ENCODE peak calls at places on chromosomes 2 and 18, in ten cellular contexts. W is HFFc6; S is activated CD8-positive, alpha-beta memory T cell treated with anti-CD3 and anti-CD28 coated beads, Interleukin-2, amount 10 ng/mL, durations not matched to agents 7 days and 5 days; Y is NCI-H2029; C is posterior vena cava; D is stimulated activated CD4-positive, alpha-beta T cell treated with anti-CD3 and anti-CD28 coated beads, Interleukin-2, amount 100 ng/mL, for 48 hours; I is endodermal cell; N is GF-D8; K is activated naive CD4-positive, alpha-beta T cell; J is lower lobe of right lung. P is an unnamed sample.

GRCh38 chr18:6781179-6781714 is 51.7 kb downstream of the ARHGAP28 start:
- DNase-seq in W (no peak), S (no peak), Y (no peak), C (no peak), D (no peak), I (peak; percentile 66), N (no peak), K (no peak), J (no peak), P (peak; percentile 67)

GRCh38 chr2:122799391-122799790 is 1043.9 kb downstream of the TSN start:
- DNase-seq in W (no peak), S (no peak), Y (no peak), C (no peak), D (no peak), I (no peak), N (no peak), K (no peak), J (no peak), P (no peak)

GRCh38 chr2:160390544-160391258 is 102.9 kb downstream of the RBMS1 start:
- DNase-seq in W (peak; percentile 81), S (no peak), Y (no peak), C (no peak), D (no peak), I (no peak), N (no peak), K (no peak), J (no peak), P (no peak)

GRCh38 chr2:202104286-202104870 is 31.3 kb downstream of the KIAA2012 start:
- DNase-seq in W (peak; percentile 65), S (peak; percentile 59), Y (no peak), C (no peak), D (peak; percentile 62), I (peak; percentile 94), N (no peak), K (no peak), J (peak; percentile 60), P (peak; percentile 74)

GRCh38 chr2:186209532-186209931 is 276.5 kb upstream of the ZC3H15 start:
- DNase-seq in W (no peak), S (no peak), Y (no peak), C (no peak), D (no peak), I (no peak), N (no peak), K (no peak), J (no peak), P (no peak)

GRCh38 chr2:98500561-98500960 is 55.9 kb downstream of the INPP4A start:
- DNase-seq in W (no peak), S (no peak), Y (no peak), C (no peak), D (no peak), I (no peak), N (no peak), K (no peak), J (no peak), P (no peak)

GRCh38 chr2:40105593-40105992 is 326.5 kb upstream of the THUMPD2 start:
- DNase-seq in W (no peak), S (no peak), Y (no peak), C (no peak), D (no peak), I (no peak), N (no peak), K (no peak), J (no peak), P (peak; percentile 63)

GRCh38 chr2:164675027-164675426 is 53.7 kb upstream of the GRB14 start:
- DNase-seq in W (no peak), S (no peak), Y (no peak), C (no peak), D (no peak), I (no peak), N (no peak), K (no peak), J (no peak), P (no peak)

GRCh38 chr2:191325651-191326365 is 80.6 kb downstream of the MYO1B start:
- DNase-seq in W (no peak), S (no peak), Y (no peak), C (no peak), D (no peak), I (no peak), N (no peak), K (no peak), J (no peak), P (no peak)

GRCh38 chr2:129895526-129896082 is 83.9 kb upstream of the RAB6C start:
- DNase-seq in W (no peak), S (peak; percentile 15), Y (no peak), C (no peak), D (no peak), I (peak; percentile 16), N (no peak), K (no peak), J (no peak), P (no peak)

GRCh38 chr2:218257390-218257981 is 3.3 kb upstream of the GPBAR1 start:
- DNase-seq in W (no peak), S (peak; percentile 81), Y (no peak), C (peak; percentile 77), D (peak; percentile 77), I (peak; percentile 94), N (peak; percentile 21), K (peak; percentile 19), J (peak; percentile 51), P (peak; percentile 81)

GRCh38 chr2:159600752-159601151 is 15.6 kb downstream of the BAZ2B start:
- DNase-seq in W (peak; percentile 40), S (no peak), Y (no peak), C (no peak), D (no peak), I (no peak), N (no peak), K (no peak), J (no peak), P (peak; percentile 55)

GRCh38 chr2:18883626-18884456 is 294.5 kb upstream of the NT5C1B start:
- DNase-seq in W (peak; percentile 42), S (no peak), Y (no peak), C (no peak), D (no peak), I (peak; percentile 63), N (no peak), K (no peak), J (no peak), P (peak; percentile 17)

GRCh38 chr2:151795646-151796240 is 32.5 kb downstream of the ARL5A start:
- DNase-seq in W (no peak), S (no peak), Y (no peak), C (no peak), D (no peak), I (no peak), N (no peak), K (no peak), J (no peak), P (no peak)

GRCh38 chr2:142872900-142873724 is 4.4 kb upstream of the KYNU start:
- DNase-seq in W (peak; percentile 68), S (no peak), Y (no peak), C (no peak), D (no peak), I (no peak), N (no peak), K (no peak), J (no peak), P (no peak)

GRCh38 chr2:53536583-53537361 is 230.8 kb upstream of the CHAC2 start:
- DNase-seq in W (no peak), S (no peak), Y (no peak), C (no peak), D (no peak), I (no peak), N (no peak), K (no peak), J (no peak), P (no peak)

GRCh38 chr2:68747413-68747812 is 12.8 kb downstream of the ARHGAP25 start:
- DNase-seq in W (no peak), S (peak; percentile 38), Y (no peak), C (no peak), D (no peak), I (no peak), N (no peak), K (no peak), J (no peak), P (no peak)

GRCh38 chr2:176508374-176508773 is 239.1 kb downstream of the MTX2 start:
- DNase-seq in W (no peak), S (no peak), Y (no peak), C (no peak), D (no peak), I (no peak), N (no peak), K (no peak), J (no peak), P (no peak)

GRCh38 chr2:68253211-68254068 is 1.1 kb upstream of the PPP3R1 start:
- DNase-seq in W (no peak), S (peak; percentile 65), Y (no peak), C (no peak), D (peak; percentile 11), I (no peak), N (peak; percentile 17), K (no peak), J (no peak), P (peak; percentile 42)

GRCh38 chr2:65300134-65300771 is 72.6 kb downstream of the ACTR2 start:
- DNase-seq in W (peak; percentile 50), S (peak; percentile 40), Y (no peak), C (peak; percentile 95), D (no peak), I (no peak), N (no peak), K (no peak), J (peak; percentile 67), P (no peak)

GRCh38 chr18:59813942-59814341 is 85.9 kb upstream of the PMAIP1 start:
- DNase-seq in W (no peak), S (no peak), Y (no peak), C (no peak), D (no peak), I (no peak), N (no peak), K (no peak), J (no peak), P (no peak)

GRCh38 chr18:2847341-2848144 is 737 bp downstream of the EMILIN2 start:
- DNase-seq in W (no peak), S (no peak), Y (no peak), C (peak; percentile 87), D (peak; percentile 26), I (peak; percentile 75), N (no peak), K (no peak), J (peak; percentile 60), P (peak; percentile 63)

GRCh38 chr18:23593720-23594119 is 7.4 kb upstream of the NPC1 start:
- DNase-seq in W (peak; percentile 93), S (no peak), Y (no peak), C (no peak), D (no peak), I (no peak), N (no peak), K (no peak), J (no peak), P (no peak)

GRCh38 chr2:133655565-133656113 is 87.4 kb upstream of the NCKAP5 start:
- DNase-seq in W (no peak), S (no peak), Y (no peak), C (no peak), D (no peak), I (no peak), N (no peak), K (no peak), J (no peak), P (no peak)

GRCh38 chr2:144111443-144111842 is 408.5 kb downstream of the ZEB2 start:
- DNase-seq in W (peak; percentile 93), S (no peak), Y (no peak), C (no peak), D (no peak), I (no peak), N (no peak), K (no peak), J (no peak), P (no peak)